ENCODE peak calls at places on chromosomes 1 and 21, in seven cellular contexts. O is RWPE1; H is brain microvascular endothelial cell; J is CD8-positive, alpha-beta T cell; V is left ventricle myocardium inferior; K is ovary; S is transverse colon. C is an unnamed sample.

GRCh38 chr1:54559771-54560231 is 11.8 kb downstream of the ACOT11 start:
- DNase-seq in O (no peak), H (no peak), J (no peak), V (peak), K (peak), S (no peak), C (no peak)

GRCh38 chr1:53639251-53639721 is 99.7 kb downstream of the GLIS1 start:
- DNase-seq in O (peak), H (no peak), J (no peak), V (no peak), K (peak), S (no peak), C (peak)

GRCh38 chr1:215160351-215160750 is 77.8 kb downstream of the KCNK2 start:
- DNase-seq in O (no peak), H (no peak), J (no peak), V (no peak), K (no peak), S (no peak), C (no peak)

GRCh38 chr1:77683836-77684148 is 1.3 kb upstream of the ZZZ3 start:
- DNase-seq in O (no peak), H (no peak), J (no peak), V (no peak), K (no peak), S (no peak), C (no peak)

GRCh38 chr1:200959341-200959985 is 64.1 kb downstream of the KIF21B start:
- DNase-seq in O (no peak), H (no peak), J (no peak), V (no peak), K (no peak), S (no peak), C (no peak)

GRCh38 chr1:84849312-84849711 is 43.7 kb downstream of the LPAR3 start:
- DNase-seq in O (no peak), H (no peak), J (no peak), V (no peak), K (no peak), S (no peak), C (no peak)

GRCh38 chr21:18499761-18500376 is 96.3 kb upstream of the TMPRSS15 start:
- DNase-seq in O (no peak), H (peak), J (no peak), V (peak), K (no peak), S (peak), C (peak)

GRCh38 chr21:14900611-14901010 is 164.2 kb downstream of the NRIP1 start:
- DNase-seq in O (no peak), H (peak), J (no peak), V (no peak), K (no peak), S (no peak), C (no peak)

GRCh38 chr1:228512852-228513243 is 25.7 kb downstream of the RNF187 start:
- DNase-seq in O (no peak), H (no peak), J (no peak), V (no peak), K (no peak), S (no peak), C (no peak)

GRCh38 chr1:14788065-14788464 is 189.6 kb downstream of the KAZN start:
- DNase-seq in O (no peak), H (no peak), J (no peak), V (no peak), K (no peak), S (no peak), C (no peak)

GRCh38 chr1:37887986-37888700 is 28.8 kb upstream of the MTF1 start:
- DNase-seq in O (no peak), H (no peak), J (no peak), V (no peak), K (no peak), S (no peak), C (no peak)

GRCh38 chr1:248695451-248696132 is 7.0 kb downstream of the OR14I1 start:
- DNase-seq in O (no peak), H (peak), J (no peak), V (no peak), K (no peak), S (no peak), C (no peak)

GRCh38 chr1:248696261-248696660 is 6.3 kb downstream of the OR14I1 start:
- DNase-seq in O (no peak), H (no peak), J (no peak), V (no peak), K (no peak), S (peak), C (no peak)

GRCh38 chr1:248697907-248698306 is 4.7 kb downstream of the OR14I1 start:
- DNase-seq in O (no peak), H (no peak), J (no peak), V (no peak), K (no peak), S (no peak), C (no peak)

GRCh38 chr1:248699099-248699498 is 3.5 kb downstream of the OR14I1 start:
- DNase-seq in O (no peak), H (no peak), J (no peak), V (no peak), K (no peak), S (no peak), C (no peak)

GRCh38 chr1:248696775-248697174 is 5.8 kb downstream of the OR14I1 start:
- DNase-seq in O (no peak), H (no peak), J (no peak), V (no peak), K (no peak), S (no peak), C (no peak)
- H3K27ac ChIP-seq in O (no peak), H (no peak), J (no peak), V (no peak), K (no peak), S (no peak), C (no peak)

GRCh38 chr1:19385869-19386591 is 73.9 kb downstream of the SLC66A1 start:
- DNase-seq in O (no peak), H (peak), J (no peak), V (peak), K (peak), S (peak), C (no peak)
- H3K27ac ChIP-seq in O (peak), H (peak), J (no peak), V (peak), K (peak), S (peak), C (no peak)

DNA sequence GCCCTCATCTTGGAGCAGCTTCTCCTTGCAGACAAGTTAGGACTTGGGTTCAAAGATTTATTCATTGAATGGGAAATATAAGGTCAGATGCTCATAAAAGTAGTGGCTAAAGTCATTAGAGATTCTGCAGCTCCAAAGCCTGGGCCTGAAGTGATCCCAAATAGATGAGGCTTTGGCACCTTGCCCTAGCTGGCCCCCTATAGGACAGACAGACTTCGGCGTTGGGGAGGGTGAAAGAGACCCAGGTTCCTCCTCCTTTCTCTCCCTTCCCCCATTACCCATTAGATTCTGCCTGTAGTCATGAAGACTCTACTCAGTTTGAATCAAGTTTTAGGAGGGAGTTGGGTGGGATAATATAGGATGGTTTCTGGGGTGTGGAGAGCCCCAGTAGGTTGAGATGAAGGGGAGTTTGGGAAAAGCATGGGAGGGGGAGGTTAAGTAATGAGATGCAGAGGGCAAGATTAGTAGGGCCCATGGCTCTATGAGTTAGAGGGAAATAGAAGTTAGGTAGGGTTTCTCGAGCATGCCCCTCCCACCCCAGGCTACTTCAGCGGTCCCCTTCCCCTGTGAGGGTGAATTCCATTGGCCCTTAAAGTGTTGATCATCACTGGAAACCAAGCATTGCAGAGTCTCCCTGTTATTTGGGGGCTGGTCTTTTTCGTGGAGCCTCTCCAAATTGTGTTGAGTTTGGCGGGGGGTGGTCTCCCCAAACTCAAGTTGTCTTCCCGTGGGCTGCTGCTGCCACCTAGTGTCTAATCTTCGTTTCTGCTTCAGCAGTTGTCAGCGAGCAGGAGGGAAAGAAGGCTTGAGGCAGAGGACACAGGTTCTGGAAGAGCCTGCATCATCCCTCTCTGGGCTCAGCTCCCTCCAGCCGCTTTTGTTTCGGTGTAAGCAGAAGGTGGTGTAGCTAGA is 2.1 kb upstream of the AHDC1 start:
- DNase-seq in O (peak), H (no peak), J (peak), V (no peak), K (peak), S (peak), C (peak)
- H3K27ac ChIP-seq in O (peak), H (no peak), J (no peak), V (peak), K (no peak), S (no peak), C (no peak)

GRCh38 chr21:44818636-44819011 is 762 bp upstream of the SUMO3 start:
- DNase-seq in O (no peak), H (no peak), J (no peak), V (no peak), K (no peak), S (peak), C (no peak)

GRCh38 chr21:44817506-44817880 is 369 bp downstream of the SUMO3 start:
- DNase-seq in O (peak), H (peak), J (peak), V (peak), K (peak), S (peak), C (peak)

GRCh38 chr21:44815852-44816628 is 1.8 kb downstream of the SUMO3 start:
- DNase-seq in O (no peak), H (no peak), J (no peak), V (no peak), K (peak), S (no peak), C (no peak)

GRCh38 chr21:44817914-44818635 is at the start of gene SUMO3:
- DNase-seq in O (peak), H (peak), J (peak), V (peak), K (peak), S (peak), C (peak)

GRCh38 chr21:44816761-44817505 is 929 bp downstream of the SUMO3 start:
- DNase-seq in O (no peak), H (no peak), J (no peak), V (no peak), K (no peak), S (no peak), C (no peak)
- H3K27ac ChIP-seq in O (peak), H (no peak), J (peak), V (peak), K (no peak), S (peak), C (peak)

GRCh38 chr1:221689138-221689537 is 52.8 kb downstream of the DUSP10 start:
- DNase-seq in O (no peak), H (no peak), J (no peak), V (no peak), K (no peak), S (no peak), C (no peak)
- H3K27ac ChIP-seq in O (no peak), H (no peak), J (no peak), V (no peak), K (no peak), S (no peak), C (no peak)